ENCODE peak calls at places on chromosomes 4 and X, in four cellular contexts. D is HepG2, V is K562, U is H1. A is an unnamed sample.
A peak's percentile ranks its signal among the peaks of the same experiment; 100 is the strongest.

GRCh38 chrX:72029473-72030411 is 102.0 kb downstream of the RTL5 start:
- DNase-seq in D (peak; percentile 16), V (no peak), U (no peak), A (no peak)

GRCh38 chr4:165720411-165721082 is 152.5 kb upstream of the TLL1 start:
- DNase-seq in D (no peak), V (no peak), U (no peak), A (no peak)

GRCh38 chrX:14050704-14051103 is 21.0 kb upstream of the GEMIN8 start:
- DNase-seq in D (no peak), U (no peak), V (no peak), A (no peak)

GRCh38 chrX:21800344-21800770 is 39.1 kb upstream of the MBTPS2 start:
- DNase-seq in U (no peak), V (no peak), D (no peak), A (no peak)

GRCh38 chrX:30793075-30793766 is 95.8 kb downstream of the TAB3 start:
- DNase-seq in V (no peak), D (no peak), U (no peak), A (no peak)

GRCh38 chrX:124555036-124555595 is 208.8 kb downstream of the SH2D1A start:
- DNase-seq in U (no peak), D (no peak), V (no peak), A (no peak)

GRCh38 chr4:94976371-94977011 is 218.7 kb downstream of the BMPR1B start:
- DNase-seq in V (no peak), U (no peak), D (no peak), A (no peak)

GRCh38 chr4:24476209-24476781 is 108.1 kb downstream of the DHX15 start:
- DNase-seq in U (no peak), V (peak; percentile 14), D (no peak), A (no peak)

GRCh38 chrX:6021316-6022091 is 207.2 kb downstream of the NLGN4X start:
- DNase-seq in U (no peak), D (peak; percentile 2), V (peak; percentile 4), A (no peak)

GRCh38 chrX:54807524-54808108 is at the start of gene MAGED2:
- DNase-seq in V (peak; percentile 17), U (no peak), D (no peak), A (no peak)

GRCh38 chr4:80197132-80197573 is at the start of gene PRDM8:
- DNase-seq in U (no peak), V (no peak), D (no peak), A (no peak)

GRCh38 chr4:41405464-41405863 is 132.5 kb upstream of the LIMCH1 start:
- DNase-seq in U (no peak), V (no peak), D (no peak), A (no peak)

GRCh38 chr4:56723831-56724230 is 42.7 kb upstream of the HOPX start:
- DNase-seq in D (no peak), U (no peak), V (no peak), A (no peak)

GRCh38 chrX:154083134-154083517 is 14.4 kb downstream of the MECP2 start:
- DNase-seq in V (peak; percentile 28), U (no peak), D (no peak), A (no peak)

GRCh38 chrX:29666361-29666760 is 549.0 kb upstream of the MAGEB2 start:
- DNase-seq in V (no peak), D (no peak), U (no peak), A (no peak)

GRCh38 chrX:19075754-19076153 is 46.5 kb downstream of the ADGRG2 start:
- DNase-seq in D (no peak), V (no peak), U (no peak), A (no peak)

GRCh38 chr4:28432348-28433025 is 1571.8 kb downstream of the STIM2 start:
- DNase-seq in D (no peak), U (no peak), V (no peak), A (no peak)

GRCh38 chr4:185885075-185885474 is 73.1 kb upstream of the SORBS2 start:
- DNase-seq in U (no peak), V (no peak), D (no peak), A (no peak)

GRCh38 chrX:39996561-39996960 is 101.2 kb downstream of the BCOR start:
- DNase-seq in V (no peak), U (no peak), D (no peak), A (no peak)

GRCh38 chr4:125359363-125359762 is 44.6 kb downstream of the FAT4 start:
- DNase-seq in U (no peak), V (no peak), D (no peak), A (no peak)

GRCh38 chr4:35102111-35102510 is 1142.2 kb downstream of the ARAP2 start:
- DNase-seq in D (no peak), U (no peak), V (no peak), A (no peak)

GRCh38 chr4:35106091-35106734 is 1138.1 kb downstream of the ARAP2 start:
- DNase-seq in D (no peak), U (no peak), V (no peak), A (no peak)

GRCh38 chr4:35100932-35101331 is 1143.4 kb downstream of the ARAP2 start:
- DNase-seq in U (no peak), V (no peak), D (no peak), A (no peak)

GRCh38 chr4:35105486-35105885 is 1138.8 kb downstream of the ARAP2 start:
- DNase-seq in V (no peak), U (no peak), D (no peak), A (no peak)
- TF ChIP-seq KDM1A in V (no peak), U (no peak), D (no peak), A (no peak)

GRCh38 chrX:69793260-69793935 is 177.5 kb downstream of the EDA start:
- DNase-seq in D (no peak), U (no peak), V (no peak), A (no peak)
- TF ChIP-seq EZH2 in D (no peak), U (no peak), V (no peak), A (no peak)

DNA sequence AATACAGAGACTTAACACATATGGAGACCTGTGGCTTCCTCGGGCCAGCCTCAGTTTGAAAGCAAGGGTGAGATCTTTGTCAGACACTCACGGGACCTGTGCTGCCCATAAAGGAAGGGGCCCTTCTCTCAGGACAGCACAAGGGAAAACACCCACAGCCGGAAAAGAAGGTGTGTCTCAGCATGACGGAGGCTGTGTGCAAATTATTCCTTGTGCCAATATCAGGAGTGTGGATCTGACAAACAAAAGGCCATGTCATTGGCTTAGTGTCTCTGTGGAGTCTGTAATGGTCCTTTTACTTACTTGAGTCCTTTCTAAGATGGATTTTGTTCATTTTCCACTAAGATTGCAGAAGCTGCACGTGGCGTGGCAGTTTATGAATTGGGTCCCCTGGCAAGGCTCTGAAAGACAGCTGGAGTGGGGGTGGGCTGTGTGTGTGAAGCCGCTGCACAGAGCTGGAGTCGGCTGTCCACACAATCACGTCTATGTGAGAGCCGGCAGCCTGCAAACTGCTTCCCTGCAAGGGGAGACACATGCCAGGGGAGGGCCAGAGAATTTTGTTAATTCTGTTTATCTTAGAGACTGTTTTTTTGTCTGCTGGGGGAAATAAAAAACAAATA is 1.9 kb downstream of the ENPP6 start:
- DNase-seq in V (no peak), U (no peak), D (no peak), A (no peak)
- TF ChIP-seq KDM1A in V (no peak), U (no peak), D (no peak), A (no peak)

GRCh38 chrX:137427061-137427778 is 138.7 kb upstream of the ZIC3 start:
- DNase-seq in D (no peak), V (no peak), U (no peak), A (no peak)
- TF ChIP-seq EZH2 in D (no peak), V (no peak), U (no peak), A (no peak)

GRCh38 chr4:137198791-137199190 is 333.5 kb downstream of the PCDH18 start:
- DNase-seq in V (no peak), U (no peak), D (no peak), A (no peak)

GRCh38 chr4:137203601-137204000 is 328.7 kb downstream of the PCDH18 start:
- DNase-seq in D (no peak), U (no peak), V (no peak), A (no peak)

DNA sequence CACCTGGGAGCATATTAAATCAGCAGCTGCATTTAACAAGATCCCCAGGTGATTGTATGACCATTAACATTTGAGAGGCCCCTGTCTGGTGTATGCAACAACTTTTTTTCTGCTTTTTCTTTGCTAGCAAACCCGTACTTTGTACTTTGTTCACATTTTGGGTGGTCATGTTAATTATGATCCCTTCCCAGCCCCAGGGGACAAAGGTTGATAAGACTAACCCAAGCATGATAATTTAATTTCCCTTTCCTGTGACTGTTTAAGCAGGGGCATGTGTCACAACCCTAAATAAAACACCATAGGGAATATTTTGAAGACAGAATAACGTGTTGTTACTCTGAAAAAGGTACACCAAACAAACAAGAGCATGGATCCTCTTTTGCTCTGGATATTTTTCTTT is 332.0 kb downstream of the PCDH18 start:
- DNase-seq in D (no peak), V (no peak), U (no peak), A (no peak)
- TF ChIP-seq KDM1A in D (no peak), V (no peak), U (no peak), A (no peak)

A was measured in GM12878.